ENCODE peak calls at places on chromosomes 13 and 19, in six cellular contexts. Y, H, G, K, M and C are unnamed samples.

GRCh38 chr19:37941820-37942515 is 35.0 kb downstream of the SIPA1L3 start:
- DNase-seq in G (no peak), H (no peak), K (no peak), Y (no peak), M (no peak), C (no peak)

GRCh38 chr13:110922506-110922905 is 7.6 kb upstream of the ANKRD10 start:
- DNase-seq in G (no peak), Y (no peak), K (no peak), M (no peak), H (no peak), C (no peak)

GRCh38 chr19:10010247-10010691 is at the start of gene COL5A3:
- DNase-seq in Y (no peak), M (peak; percentile 46), H (peak; percentile 71), G (peak; percentile 60), K (peak; percentile 70), C (peak; percentile 60)

GRCh38 chr13:112752211-112752610 is 62.4 kb downstream of the ATP11A start:
- DNase-seq in Y (no peak), K (no peak), M (no peak), H (no peak), G (no peak), C (no peak)

GRCh38 chr19:1169921-1170885 is 3.9 kb downstream of the SBNO2 start:
- DNase-seq in H (peak; percentile 81), G (no peak), Y (peak; percentile 51), M (peak; percentile 92), K (peak; percentile 76), C (peak; percentile 47)

GRCh38 chr19:41518141-41518540 is 57.8 kb upstream of the CEACAM21 start:
- DNase-seq in M (no peak), K (no peak), H (no peak), G (no peak), Y (no peak), C (no peak)

GRCh38 chr13:70424428-70424827 is 316.2 kb upstream of the KLHL1 start:
- DNase-seq in Y (no peak), G (no peak), K (no peak), H (no peak), M (no peak), C (no peak)

GRCh38 chr13:111926501-111927180 is 140.3 kb upstream of the SOX1 start:
- DNase-seq in Y (no peak), M (no peak), H (no peak), G (no peak), K (no peak), C (no peak)

GRCh38 chr13:75792526-75793187 is 156.5 kb downstream of the LMO7 start:
- DNase-seq in Y (peak; percentile 56), M (no peak), K (no peak), H (no peak), G (no peak), C (peak; percentile 45)

GRCh38 chr13:112831196-112831595 is 137.8 kb upstream of the MCF2L start:
- DNase-seq in H (no peak), M (no peak), Y (no peak), K (no peak), G (no peak), C (no peak)

GRCh38 chr13:109297628-109298027 is 488.8 kb downstream of the IRS2 start:
- DNase-seq in M (no peak), K (no peak), Y (peak; percentile 86), G (no peak), H (no peak), C (peak; percentile 63)

GRCh38 chr19:41222240-41222639 is 3.2 kb downstream of the AXL start:
- DNase-seq in M (peak; percentile 27), H (no peak), Y (no peak), K (no peak), G (no peak), C (no peak)

GRCh38 chr13:79782541-79783216 is 301.7 kb downstream of the NDFIP2 start:
- DNase-seq in H (peak; percentile 25), K (peak; percentile 22), Y (peak; percentile 86), G (peak; percentile 29), M (peak; percentile 30), C (peak; percentile 87)

GRCh38 chr19:18477974-18478373 is 40.0 kb upstream of the ISYNA1 start:
- DNase-seq in Y (no peak), M (no peak), G (no peak), H (no peak), K (no peak), C (no peak)

GRCh38 chr19:41821003-41821735 is 23.3 kb downstream of the LYPD4 start:
- DNase-seq in M (peak; percentile 25), K (peak; percentile 59), G (peak; percentile 60), Y (no peak), H (no peak), C (peak; percentile 41)

GRCh38 chr13:77779461-77780272 is 82.2 kb downstream of the SLAIN1 start:
- DNase-seq in H (no peak), M (peak; percentile 67), G (peak; percentile 26), K (peak; percentile 26), Y (peak; percentile 39), C (peak; percentile 91)

GRCh38 chr19:13181747-13182388 is 31.7 kb downstream of the IER2 start:
- DNase-seq in G (peak; percentile 76), Y (peak; percentile 66), M (peak; percentile 70), K (no peak), H (peak; percentile 54), C (peak; percentile 69)

GRCh38 chr13:111171629-111172028 is 56.5 kb downstream of the ARHGEF7 start:
- DNase-seq in K (no peak), H (no peak), M (no peak), Y (no peak), G (no peak), C (no peak)

GRCh38 chr13:50616101-50616500 is 227.4 kb downstream of the DLEU7 start:
- DNase-seq in G (no peak), M (no peak), Y (peak; percentile 52), H (no peak), K (no peak), C (peak; percentile 55)

GRCh38 chr13:34521166-34521565 is 420.9 kb upstream of the NBEA start:
- DNase-seq in H (no peak), M (no peak), Y (no peak), G (no peak), K (no peak), C (no peak)

GRCh38 chr19:11296264-11296663 is 304 bp downstream of the TSPAN16 start:
- DNase-seq in M (no peak), K (no peak), H (peak; percentile 28), G (no peak), Y (no peak), C (peak; percentile 67)

GRCh38 chr19:13127811-13128575 is 9.9 kb downstream of the NACC1 start:
- DNase-seq in M (no peak), H (no peak), K (no peak), G (no peak), Y (no peak), C (no peak)

GRCh38 chr13:39503048-39503447 is 99.9 kb downstream of the LHFPL6 start:
- DNase-seq in G (no peak), K (no peak), M (no peak), Y (no peak), H (no peak), C (no peak)

GRCh38 chr13:94169783-94170513 is 309.5 kb downstream of the DCT start:
- DNase-seq in H (peak; percentile 35), G (no peak), Y (peak; percentile 36), K (no peak), M (no peak), C (no peak)

GRCh38 chr19:48059331-48059730 is 15.5 kb upstream of the CABP5 start:
- DNase-seq in Y (no peak), G (no peak), K (no peak), H (no peak), M (no peak), C (no peak)

GRCh38 chr19:3868770-3869456 is at the start of gene ZFR2:
- DNase-seq in M (peak; percentile 85), G (no peak), K (no peak), H (no peak), Y (no peak), C (no peak)

GRCh38 chr13:37680137-37680536 is 81.6 kb upstream of the POSTN start:
- DNase-seq in K (no peak), G (no peak), Y (no peak), M (no peak), H (no peak), C (no peak)

DNA sequence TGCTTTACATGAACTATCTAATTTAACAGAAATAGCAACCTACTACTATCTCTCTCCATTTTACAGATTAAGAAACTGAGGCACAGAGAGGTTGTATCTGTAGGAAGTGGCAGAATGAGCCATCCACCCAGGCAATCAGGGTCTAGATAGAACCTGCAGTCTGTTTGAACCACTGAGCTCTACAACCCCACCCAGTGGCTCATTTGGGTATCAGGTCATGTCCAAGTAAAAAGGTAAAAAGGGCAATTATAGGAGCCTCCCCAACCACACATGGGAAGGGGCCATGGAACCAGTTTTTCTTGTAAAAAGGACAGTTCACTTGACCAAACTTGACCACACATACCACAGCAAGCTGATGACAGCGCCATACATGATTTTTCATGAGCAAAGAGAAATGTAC is 92.9 kb upstream of the SGCG start:
- DNase-seq in G (peak; percentile 31), K (peak; percentile 20), H (no peak), M (peak; percentile 58), Y (no peak), C (peak; percentile 39)
- TF ChIP-seq CTCF in G (no peak), K (peak; percentile 31), H (no peak), M (peak; percentile 32), Y (peak; percentile 9), C (peak; percentile 72)

DNA sequence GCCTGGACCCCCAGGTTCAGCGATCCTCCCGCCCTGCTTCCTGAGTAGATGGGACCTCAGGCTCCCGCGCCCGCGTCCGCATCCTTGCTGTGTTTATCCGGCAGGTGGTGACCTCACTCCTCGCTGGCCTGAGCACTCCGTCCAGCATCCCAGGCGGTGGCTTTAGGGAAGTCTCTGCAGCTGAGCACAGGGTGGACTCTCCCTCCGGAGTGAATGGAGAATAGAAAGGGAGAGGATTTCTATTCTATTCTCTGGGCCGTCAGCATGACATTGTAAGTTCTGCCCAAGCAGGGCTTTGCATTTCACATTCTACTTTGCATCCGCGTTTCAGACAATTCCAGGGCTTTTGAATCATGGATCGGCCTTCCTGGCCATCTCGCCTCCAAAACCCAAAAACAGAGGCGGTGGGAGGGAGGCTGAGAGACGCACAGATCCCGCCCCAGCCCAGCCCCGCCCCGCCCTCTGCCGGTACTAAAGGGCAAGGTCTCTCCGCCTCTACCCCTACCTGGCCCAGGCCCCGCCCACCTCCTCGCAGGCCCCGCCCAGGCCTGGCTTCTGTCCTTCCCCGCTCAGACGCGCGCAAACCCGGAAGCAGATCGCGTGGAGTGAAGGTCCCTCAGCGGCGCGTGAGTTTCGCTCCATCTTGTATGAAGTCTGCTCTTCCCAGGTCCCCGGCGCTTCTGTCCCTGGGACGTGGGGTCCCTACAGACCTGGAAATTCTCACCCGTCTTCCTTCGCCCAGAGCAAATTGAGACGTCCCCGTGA is at the start of gene ZNF525:
- DNase-seq in K (peak; percentile 91), Y (peak; percentile 46), G (peak; percentile 96), M (peak; percentile 94), H (peak; percentile 85), C (peak; percentile 79)
- TF ChIP-seq CTCF in K (no peak), Y (no peak), G (peak; percentile 49), M (no peak), H (no peak), C (peak; percentile 21)

DNA sequence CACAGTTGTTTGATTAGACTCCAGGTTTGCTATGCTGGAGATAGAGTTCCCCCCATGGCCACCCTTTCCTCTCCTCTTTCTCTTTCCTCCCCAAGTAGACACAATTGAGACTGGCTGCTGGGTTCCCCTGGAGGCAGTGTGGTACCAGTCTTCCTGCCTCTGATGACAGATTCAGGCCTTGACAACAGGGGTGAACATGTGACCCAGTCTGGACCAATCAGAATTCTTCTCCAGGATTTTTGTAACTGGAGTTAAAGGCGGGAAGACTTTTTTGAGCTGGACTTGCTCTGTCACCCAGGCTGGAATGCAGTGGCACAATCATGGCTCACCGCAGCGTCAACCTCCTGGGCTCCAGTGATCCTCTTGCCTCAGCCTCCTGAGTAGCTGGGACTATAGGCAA is 48.7 kb downstream of the CCNE1 start:
- DNase-seq in K (no peak), G (no peak), H (no peak), M (no peak), Y (no peak), C (no peak)
- TF ChIP-seq CTCF in K (no peak), G (no peak), H (no peak), M (no peak), Y (no peak), C (no peak)

GRCh38 chr19:54009440-54009839 is 18.0 kb downstream of the CACNG6 start:
- DNase-seq in H (no peak), Y (no peak), G (no peak), K (no peak), M (no peak), C (no peak)
- TF ChIP-seq CTCF in H (no peak), Y (no peak), G (no peak), K (no peak), M (no peak), C (no peak)